ENCODE peak calls at places on chromosomes 2 and 18, in nine cellular contexts. P is GOT3; U is activated T-cell treated with anti-CD3 and anti-CD28 coated beads for 24 hours; S is HTR-8/SVneo; E is mammary epithelial cell; V is H54; M is tibial nerve; K is HT1080; Z is activated CD8-positive, alpha-beta T cell treated with anti-CD3 and anti-CD28 coated beads, Interleukin-2, amount 10 ng/mL, durations not matched to agents 7 days and 5 days. Q is an unnamed sample.

GRCh38 chr18:7023581-7023980 is 94.0 kb downstream of the LAMA1 start:
- DNase-seq in P (no peak), U (no peak), S (no peak), E (no peak), V (no peak), M (no peak), K (no peak), Z (no peak), Q (no peak)

GRCh38 chr2:118913805-118914645 is 28.0 kb upstream of the MARCO start:
- DNase-seq in P (no peak), U (no peak), S (no peak), E (peak), V (no peak), M (no peak), K (peak), Z (no peak), Q (no peak)

GRCh38 chr2:128358941-128359731 is 40.5 kb upstream of the HS6ST1 start:
- DNase-seq in P (no peak), U (no peak), S (no peak), E (no peak), V (no peak), M (no peak), K (no peak), Z (no peak), Q (no peak)

GRCh38 chr2:180625006-180625844 is 355.2 kb upstream of the UBE2E3 start:
- DNase-seq in P (no peak), U (no peak), S (peak), E (peak), V (peak), M (no peak), K (peak), Z (no peak), Q (no peak)

GRCh38 chr2:190819835-190820234 is 60.8 kb upstream of the GLS start:
- DNase-seq in P (no peak), U (no peak), S (no peak), E (peak), V (peak), M (no peak), K (peak), Z (no peak), Q (no peak)

GRCh38 chr2:1427086-1427485 is 13.8 kb downstream of the TPO start:
- DNase-seq in P (no peak), U (no peak), S (no peak), E (no peak), V (no peak), M (no peak), K (no peak), Z (no peak), Q (no peak)

GRCh38 chr18:62523631-62524442 is 1.0 kb downstream of the ZCCHC2 start:
- DNase-seq in P (no peak), U (peak), S (no peak), E (peak), V (no peak), M (peak), K (peak), Z (peak), Q (peak)

GRCh38 chr18:40897884-40898283 is 1057.2 kb upstream of the PIK3C3 start:
- DNase-seq in P (no peak), U (no peak), S (no peak), E (no peak), V (no peak), M (no peak), K (no peak), Z (no peak), Q (no peak)

GRCh38 chr2:216792222-216793001 is 67.5 kb downstream of the TNP1 start:
- DNase-seq in P (no peak), U (no peak), S (no peak), E (peak), V (no peak), M (peak), K (no peak), Z (no peak), Q (no peak)